ENCODE peak calls at places on chromosomes 3 and 15, in nine cellular contexts. A, J, P, C, Z, D, K, U and I are unnamed samples.

GRCh38 chr3:170639003-170639402 is 53.1 kb upstream of the SLC7A14 start:
- DNase-seq in A (no peak), J (no peak), P (no peak), C (no peak), Z (no peak), D (no peak), K (no peak), U (no peak), I (no peak)

GRCh38 chr3:124248471-124249028 is 256.6 kb upstream of the ROPN1 start:
- DNase-seq in A (peak; percentile 93), J (no peak), P (peak; percentile 60), C (no peak), Z (no peak), D (no peak), K (peak; percentile 71), U (peak; percentile 75), I (peak; percentile 15)

GRCh38 chr15:32979710-32980109 is 214.8 kb downstream of the FMN1 start:
- DNase-seq in A (peak; percentile 87), J (no peak), P (peak; percentile 81), C (no peak), Z (no peak), D (no peak), K (peak; percentile 99), U (peak; percentile 91), I (no peak)

GRCh38 chr3:138687236-138687635 is 78.7 kb downstream of the FAIM start:
- DNase-seq in A (peak; percentile 69), J (peak; percentile 40), P (no peak), C (no peak), Z (no peak), D (no peak), K (peak; percentile 13), U (no peak), I (no peak)

GRCh38 chr3:71226565-71227281 is 356.8 kb downstream of the FOXP1 start:
- DNase-seq in A (peak; percentile 70), J (peak; percentile 65), P (no peak), C (no peak), Z (no peak), D (no peak), K (no peak), U (peak; percentile 75), I (no peak)

GRCh38 chr15:99306694-99307338 is 55.5 kb downstream of the LRRC28 start:
- DNase-seq in A (no peak), J (no peak), P (no peak), C (no peak), Z (peak; percentile 82), D (no peak), K (peak; percentile 34), U (no peak), I (no peak)

GRCh38 chr3:42101048-42101447 is 9.9 kb downstream of the TRAK1 start:
- DNase-seq in A (peak; percentile 91), J (no peak), P (peak; percentile 73), C (no peak), Z (no peak), D (no peak), K (peak; percentile 73), U (peak; percentile 9), I (peak; percentile 12)

GRCh38 chr3:43525941-43526607 is 95.7 kb downstream of the ANO10 start:
- DNase-seq in A (peak; percentile 39), J (no peak), P (no peak), C (no peak), Z (no peak), D (no peak), K (no peak), U (no peak), I (no peak)

GRCh38 chr3:98185180-98185579 is 18.7 kb downstream of the OR5H15 start:
- DNase-seq in A (no peak), J (no peak), P (no peak), C (no peak), Z (no peak), D (no peak), K (no peak), U (no peak), I (peak; percentile 2)

GRCh38 chr15:72057548-72058091 is 60.3 kb downstream of the MYO9A start:
- DNase-seq in A (no peak), J (no peak), P (no peak), C (no peak), Z (no peak), D (no peak), K (no peak), U (no peak), I (peak; percentile 15)

GRCh38 chr15:85800460-85801123 is 5.9 kb upstream of the KLHL25 start:
- DNase-seq in A (peak; percentile 63), J (no peak), P (no peak), C (no peak), Z (peak; percentile 84), D (no peak), K (peak; percentile 87), U (peak; percentile 72), I (peak; percentile 73)

GRCh38 chr3:11522953-11523792 is 120.5 kb downstream of the VGLL4 start:
- DNase-seq in A (peak; percentile 28), J (no peak), P (no peak), C (no peak), Z (no peak), D (no peak), K (no peak), U (no peak), I (no peak)

GRCh38 chr3:33439421-33440327 is 531 bp downstream of the UBP1 start:
- DNase-seq in A (peak; percentile 38), J (peak; percentile 76), P (no peak), C (peak; percentile 88), Z (peak; percentile 59), D (peak; percentile 28), K (peak; percentile 50), U (no peak), I (peak; percentile 40)